ENCODE peak calls at places on chromosomes 13 and 19, in five cellular contexts. One of them, this sample, is unnamed.

GRCh38 chr13:43766766-43767165 is 20.0 kb downstream of the ENOX1 start:
- DNase-seq in K562: no peak
- DNase-seq in AG10803: no peak
- DNase-seq in brain microvascular endothelial cell: no peak
- DNase-seq in small intestine: no peak
- DNase-seq in this sample: peak; percentile 48

GRCh38 chr19:19259741-19260140 is 13.4 kb downstream of the TM6SF2 start:
- DNase-seq in K562: peak; percentile 51
- DNase-seq in AG10803: no peak
- DNase-seq in brain microvascular endothelial cell: peak; percentile 30
- DNase-seq in small intestine: peak; percentile 80
- DNase-seq in this sample: no peak

GRCh38 chr19:42250666-42251531 is 4.0 kb downstream of the ERF start:
- DNase-seq in K562: no peak
- DNase-seq in AG10803: peak; percentile 56
- DNase-seq in brain microvascular endothelial cell: no peak
- DNase-seq in small intestine: no peak
- DNase-seq in this sample: peak; percentile 55

GRCh38 chr19:45729774-45730388 is 815 bp downstream of the FBXO46 start:
- DNase-seq in K562: no peak
- DNase-seq in AG10803: no peak
- DNase-seq in brain microvascular endothelial cell: no peak
- DNase-seq in small intestine: peak; percentile 20
- DNase-seq in this sample: no peak

GRCh38 chr13:73107970-73108369 is 49.2 kb downstream of the KLF5 start:
- DNase-seq in K562: no peak
- DNase-seq in AG10803: no peak
- DNase-seq in brain microvascular endothelial cell: no peak
- DNase-seq in small intestine: no peak
- DNase-seq in this sample: no peak

GRCh38 chr19:33403221-33403972 is 29.9 kb downstream of the CEBPG start:
- DNase-seq in K562: peak; percentile 14
- DNase-seq in AG10803: no peak
- DNase-seq in brain microvascular endothelial cell: no peak
- DNase-seq in small intestine: peak; percentile 96
- DNase-seq in this sample: no peak

GRCh38 chr13:30308548-30308947 is 1.2 kb upstream of the KATNAL1 start:
- DNase-seq in K562: peak; percentile 88
- DNase-seq in AG10803: peak; percentile 28
- DNase-seq in brain microvascular endothelial cell: peak; percentile 31
- DNase-seq in small intestine: no peak
- DNase-seq in this sample: peak; percentile 63

GRCh38 chr13:51453959-51454703 is 1.3 kb upstream of the INTS6 start:
- DNase-seq in K562: peak; percentile 46
- DNase-seq in AG10803: peak; percentile 8
- DNase-seq in brain microvascular endothelial cell: no peak
- DNase-seq in small intestine: peak; percentile 41
- DNase-seq in this sample: peak; percentile 26

GRCh38 chr13:37647038-37647650 is 48.6 kb upstream of the POSTN start:
- DNase-seq in K562: no peak
- DNase-seq in AG10803: no peak
- DNase-seq in brain microvascular endothelial cell: peak; percentile 61
- DNase-seq in small intestine: peak; percentile 1
- DNase-seq in this sample: no peak

GRCh38 chr13:110042253-110042652 is 255.9 kb upstream of the IRS2 start:
- DNase-seq in K562: no peak
- DNase-seq in AG10803: peak; percentile 88
- DNase-seq in brain microvascular endothelial cell: no peak
- DNase-seq in small intestine: no peak
- DNase-seq in this sample: no peak

GRCh38 chr19:55216461-55217198 is 7.3 kb upstream of the PTPRH start:
- DNase-seq in K562: peak; percentile 99
- DNase-seq in AG10803: peak; percentile 99
- DNase-seq in brain microvascular endothelial cell: peak; percentile 99
- DNase-seq in small intestine: peak; percentile 98
- DNase-seq in this sample: peak; percentile 100

GRCh38 chr19:14494910-14495677 is 833 bp downstream of the GIPC1 start:
- DNase-seq in K562: no peak
- DNase-seq in AG10803: no peak
- DNase-seq in brain microvascular endothelial cell: no peak
- DNase-seq in small intestine: peak; percentile 36
- DNase-seq in this sample: no peak

GRCh38 chr19:34590228-34590627 is 86.7 kb downstream of the SCGB2B2 start:
- DNase-seq in K562: no peak
- DNase-seq in AG10803: no peak
- DNase-seq in brain microvascular endothelial cell: no peak
- DNase-seq in small intestine: no peak
- DNase-seq in this sample: no peak

GRCh38 chr19:34588846-34589245 is 88.1 kb downstream of the SCGB2B2 start:
- DNase-seq in K562: no peak
- DNase-seq in AG10803: no peak
- DNase-seq in brain microvascular endothelial cell: no peak
- DNase-seq in small intestine: no peak
- DNase-seq in this sample: no peak

GRCh38 chr19:34589730-34590129 is 87.2 kb downstream of the SCGB2B2 start:
- DNase-seq in K562: no peak
- DNase-seq in AG10803: no peak
- DNase-seq in brain microvascular endothelial cell: no peak
- DNase-seq in small intestine: no peak
- DNase-seq in this sample: no peak

GRCh38 chr19:34588249-34588648 is 88.7 kb downstream of the SCGB2B2 start:
- DNase-seq in K562: no peak
- DNase-seq in AG10803: no peak
- DNase-seq in brain microvascular endothelial cell: no peak
- DNase-seq in small intestine: no peak
- DNase-seq in this sample: no peak
- H3K4me3 ChIP-seq in K562: no peak overlapping the region
- H3K4me3 ChIP-seq in AG10803: no peak overlapping the region
- H3K4me3 ChIP-seq in brain microvascular endothelial cell: no peak overlapping the region
- H3K4me3 ChIP-seq in small intestine: no peak overlapping the region
- H3K4me3 ChIP-seq in this sample: no peak overlapping the region

GRCh38 chr19:53882391-53883050 is 524 bp downstream of the PRKCG start:
- DNase-seq in K562: no peak
- DNase-seq in AG10803: no peak
- DNase-seq in brain microvascular endothelial cell: no peak
- DNase-seq in small intestine: no peak
- DNase-seq in this sample: no peak

GRCh38 chr19:53878786-53879144 is 3.2 kb upstream of the PRKCG start:
- DNase-seq in K562: no peak
- DNase-seq in AG10803: no peak
- DNase-seq in brain microvascular endothelial cell: peak; percentile 49
- DNase-seq in small intestine: no peak
- DNase-seq in this sample: no peak

GRCh38 chr19:53881482-53882390 is at the start of gene PRKCG:
- DNase-seq in K562: peak; percentile 66
- DNase-seq in AG10803: no peak
- DNase-seq in brain microvascular endothelial cell: no peak
- DNase-seq in small intestine: peak; percentile 42
- DNase-seq in this sample: no peak

GRCh38 chr19:53879145-53880037 is 2.6 kb upstream of the PRKCG start:
- DNase-seq in K562: peak; percentile 89
- DNase-seq in AG10803: peak; percentile 80
- DNase-seq in brain microvascular endothelial cell: peak; percentile 88
- DNase-seq in small intestine: peak; percentile 75
- DNase-seq in this sample: peak; percentile 89

GRCh38 chr19:53880716-53881481 is 1.1 kb upstream of the PRKCG start:
- DNase-seq in K562: no peak
- DNase-seq in AG10803: no peak
- DNase-seq in brain microvascular endothelial cell: no peak
- DNase-seq in small intestine: no peak
- DNase-seq in this sample: no peak
- H3K4me3 ChIP-seq in K562: no peak overlapping the region
- H3K4me3 ChIP-seq in AG10803: peak overlapping the region; percentile 44
- H3K4me3 ChIP-seq in brain microvascular endothelial cell: no peak overlapping the region
- H3K4me3 ChIP-seq in small intestine: no peak overlapping the region
- H3K4me3 ChIP-seq in this sample: no peak overlapping the region

DNA sequence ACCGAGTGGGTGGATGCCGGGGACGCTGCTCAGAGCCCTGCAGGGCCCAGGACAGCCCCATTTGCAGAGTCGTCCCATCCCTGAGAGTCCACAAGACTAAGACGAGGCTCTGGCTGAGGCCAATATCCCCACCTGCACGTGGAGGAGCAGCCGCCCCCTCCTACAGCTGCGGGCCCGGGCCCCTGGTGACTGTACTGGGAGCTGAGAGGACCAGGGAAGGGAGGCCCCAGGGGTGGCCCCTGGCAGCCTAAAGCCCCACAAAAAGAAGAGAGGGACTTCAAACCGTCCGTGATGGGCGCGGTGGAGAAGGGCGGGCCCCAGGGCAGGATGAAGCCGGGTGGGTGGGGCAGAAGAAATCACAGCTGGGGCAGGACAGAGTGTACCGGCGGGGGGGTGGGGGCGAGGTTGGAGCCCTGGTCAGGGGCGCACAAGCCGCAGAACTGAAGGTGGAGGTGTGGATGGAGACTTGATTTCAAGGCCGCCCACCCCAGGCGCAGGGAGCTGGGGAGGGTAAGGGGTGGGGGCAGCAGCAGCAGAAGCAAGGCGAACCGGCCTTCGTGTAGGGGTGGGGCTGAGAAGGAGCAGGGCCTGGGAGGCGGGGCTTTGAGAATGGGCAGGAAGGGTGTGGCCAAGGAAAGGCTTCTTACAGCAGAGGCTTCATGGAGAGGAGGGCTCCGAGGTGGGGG is 12.9 kb downstream of the CFD start:
- DNase-seq in K562: peak; percentile 95
- DNase-seq in AG10803: peak; percentile 69
- DNase-seq in brain microvascular endothelial cell: no peak
- DNase-seq in small intestine: peak; percentile 80
- DNase-seq in this sample: peak; percentile 67
- H3K4me3 ChIP-seq in K562: peak overlapping the region; percentile 8
- H3K4me3 ChIP-seq in AG10803: no peak overlapping the region
- H3K4me3 ChIP-seq in brain microvascular endothelial cell: no peak overlapping the region
- H3K4me3 ChIP-seq in small intestine: no peak overlapping the region
- H3K4me3 ChIP-seq in this sample: no peak overlapping the region

GRCh38 chr13:46668906-46669525 is 116.0 kb downstream of the LRCH1 start:
- DNase-seq in K562: no peak
- DNase-seq in AG10803: no peak
- DNase-seq in brain microvascular endothelial cell: no peak
- DNase-seq in small intestine: no peak
- DNase-seq in this sample: no peak

GRCh38 chr13:46666727-46667456 is 113.9 kb downstream of the LRCH1 start:
- DNase-seq in K562: no peak
- DNase-seq in AG10803: no peak
- DNase-seq in brain microvascular endothelial cell: no peak
- DNase-seq in small intestine: no peak
- DNase-seq in this sample: no peak

GRCh38 chr13:46665630-46666482 is 112.9 kb downstream of the LRCH1 start:
- DNase-seq in K562: no peak
- DNase-seq in AG10803: no peak
- DNase-seq in brain microvascular endothelial cell: no peak
- DNase-seq in small intestine: peak; percentile 53
- DNase-seq in this sample: no peak

GRCh38 chr13:46667687-46668281 is 114.8 kb downstream of the LRCH1 start:
- DNase-seq in K562: no peak
- DNase-seq in AG10803: no peak
- DNase-seq in brain microvascular endothelial cell: no peak
- DNase-seq in small intestine: no peak
- DNase-seq in this sample: peak; percentile 48

GRCh38 chr13:46668302-46668720 is 115.3 kb downstream of the LRCH1 start:
- DNase-seq in K562: no peak
- DNase-seq in AG10803: peak; percentile 91
- DNase-seq in brain microvascular endothelial cell: peak; percentile 83
- DNase-seq in small intestine: no peak
- DNase-seq in this sample: peak; percentile 96
- H3K4me3 ChIP-seq in K562: no peak overlapping the region
- H3K4me3 ChIP-seq in AG10803: peak overlapping the region; percentile 53
- H3K4me3 ChIP-seq in brain microvascular endothelial cell: peak overlapping the region; percentile 3
- H3K4me3 ChIP-seq in small intestine: no peak overlapping the region
- H3K4me3 ChIP-seq in this sample: peak overlapping the region; percentile 59

GRCh38 chr13:87147076-87147475 is 524.1 kb upstream of the SLITRK5 start:
- DNase-seq in K562: no peak
- DNase-seq in AG10803: peak; percentile 59
- DNase-seq in brain microvascular endothelial cell: no peak
- DNase-seq in small intestine: no peak
- DNase-seq in this sample: no peak
- H3K4me3 ChIP-seq in K562: no peak overlapping the region
- H3K4me3 ChIP-seq in AG10803: no peak overlapping the region
- H3K4me3 ChIP-seq in brain microvascular endothelial cell: no peak overlapping the region
- H3K4me3 ChIP-seq in small intestine: no peak overlapping the region
- H3K4me3 ChIP-seq in this sample: no peak overlapping the region

This sample was measured in fibroblast of the aortic adventitia.